ENCODE peak calls at places on chromosomes 1 and 21, in four cellular contexts. Q, J, F and I are unnamed samples.

GRCh38 chr1:110746644-110747259 is 72.0 kb upstream of the KCNA3 start:
- DNase-seq in Q (peak), J (peak), F (peak), I (peak)

GRCh38 chr1:26055041-26055440 is 9.1 kb upstream of the SLC30A2 start:
- DNase-seq in J (no peak), Q (no peak), F (no peak), I (no peak)

GRCh38 chr1:42368096-42368795 is 12.3 kb upstream of the RIMKLA start:
- DNase-seq in J (no peak), F (no peak), Q (no peak), I (no peak)

GRCh38 chr21:17611414-17612022 is 1.2 kb downstream of the BTG3 start:
- DNase-seq in F (peak), J (peak), Q (peak), I (peak)

GRCh38 chr1:178341218-178341956 is 155.4 kb downstream of the CLEC20A start:
- DNase-seq in Q (peak), J (peak), F (no peak), I (no peak)

GRCh38 chr21:26409735-26410134 is 163.4 kb downstream of the CYYR1 start:
- DNase-seq in Q (no peak), F (no peak), J (no peak), I (no peak)

GRCh38 chr1:161114556-161114955 is 3.3 kb downstream of the PFDN2 start:
- DNase-seq in F (no peak), Q (no peak), J (no peak), I (no peak)

GRCh38 chr1:244012232-244012631 is 38.9 kb upstream of the ZBTB18 start:
- DNase-seq in F (no peak), J (peak), Q (peak), I (no peak)